ENCODE peak calls at places on chromosomes 2 and 18, in eight cellular contexts. T is nephron progenitor cell; X is left lung; I is HL-60; B is NCI-H1105; R is upper lobe of left lung; U is activated T-cell treated with anti-CD3 and anti-CD28 coated beads, Interleukin-2, amount 50 U/mL, for 1 hour; O is iris pigment epithelial cell. N is an unnamed sample.

GRCh38 chr18:67710639-67711038 is 194.1 kb upstream of the DSEL start:
- DNase-seq in T (no peak), X (no peak), I (no peak), B (no peak), R (no peak), U (no peak), O (no peak), N (no peak)

GRCh38 chr2:236525416-236525997 is 44.1 kb upstream of the ACKR3 start:
- DNase-seq in T (no peak), X (no peak), I (no peak), B (no peak), R (no peak), U (no peak), O (no peak), N (no peak)

GRCh38 chr2:112155331-112156151 is 17.4 kb downstream of the FBLN7 start:
- DNase-seq in T (no peak), X (no peak), I (peak), B (no peak), R (no peak), U (peak), O (no peak), N (no peak)

GRCh38 chr2:235358981-235359471 is 134.8 kb upstream of the AGAP1 start:
- DNase-seq in T (no peak), X (no peak), I (no peak), B (no peak), R (no peak), U (no peak), O (peak), N (no peak)

GRCh38 chr18:48983793-48984437 is 33.1 kb upstream of the SMAD7 start:
- DNase-seq in T (no peak), X (no peak), I (peak), B (peak), R (no peak), U (no peak), O (no peak), N (no peak)

GRCh38 chr18:79399275-79400081 is 3.7 kb downstream of the NFATC1 start:
- DNase-seq in T (peak), X (peak), I (peak), B (no peak), R (peak), U (peak), O (no peak), N (no peak)

GRCh38 chr2:223602972-223603371 is 811 bp upstream of the SCG2 start:
- DNase-seq in T (no peak), X (no peak), I (no peak), B (no peak), R (no peak), U (no peak), O (peak), N (no peak)

GRCh38 chr2:16546128-16546754 is 119.4 kb downstream of the CYRIA start:
- DNase-seq in T (peak), X (no peak), I (no peak), B (no peak), R (no peak), U (no peak), O (peak), N (no peak)

GRCh38 chr2:19863303-19864041 is 38.3 kb downstream of the TTC32 start:
- DNase-seq in T (peak), X (peak), I (peak), B (no peak), R (peak), U (peak), O (peak), N (peak)

GRCh38 chr18:59719533-59720325 is 22.5 kb upstream of the CCBE1 start:
- DNase-seq in T (no peak), X (no peak), I (no peak), B (no peak), R (no peak), U (no peak), O (peak), N (no peak)

GRCh38 chr2:8004250-8004681 is 677.6 kb upstream of the ID2 start:
- DNase-seq in T (no peak), X (no peak), I (peak), B (no peak), R (no peak), U (no peak), O (peak), N (no peak)

GRCh38 chr2:69715964-69716363 is 26.0 kb upstream of the ANXA4 start:
- DNase-seq in T (no peak), X (no peak), I (no peak), B (no peak), R (no peak), U (no peak), O (peak), N (no peak)

GRCh38 chr2:224366269-224366668 is 35.6 kb downstream of the FAM124B start:
- DNase-seq in T (no peak), X (no peak), I (no peak), B (peak), R (no peak), U (no peak), O (peak), N (no peak)

GRCh38 chr2:166610180-166610919 is 116.3 kb upstream of the SCN7A start:
- DNase-seq in T (peak), X (peak), I (no peak), B (no peak), R (peak), U (no peak), O (peak), N (no peak)

GRCh38 chr2:10471046-10471571 is 23.0 kb upstream of the ODC1 start:
- DNase-seq in T (no peak), X (peak), I (no peak), B (no peak), R (peak), U (no peak), O (no peak), N (no peak)

GRCh38 chr2:10620481-10620880 is 69.3 kb downstream of the NOL10 start:
- DNase-seq in T (no peak), X (no peak), I (no peak), B (no peak), R (no peak), U (no peak), O (peak), N (no peak)

GRCh38 chr2:113842919-113843736 is 46.8 kb upstream of the ACTR3 start:
- DNase-seq in T (no peak), X (no peak), I (no peak), B (no peak), R (no peak), U (no peak), O (peak), N (no peak)

GRCh38 chr2:99488587-99488998 is 1.2 kb downstream of the REV1 start:
- DNase-seq in T (no peak), X (no peak), I (peak), B (no peak), R (no peak), U (no peak), O (peak), N (no peak)

GRCh38 chr2:109171444-109172334 is 42.7 kb downstream of the SH3RF3 start:
- DNase-seq in T (no peak), X (no peak), I (no peak), B (no peak), R (peak), U (no peak), O (peak), N (no peak)

GRCh38 chr18:72181241-72181764 is 362.8 kb downstream of the CBLN2 start:
- DNase-seq in T (no peak), X (no peak), I (no peak), B (no peak), R (no peak), U (no peak), O (no peak), N (no peak)

GRCh38 chr2:22124003-22124402 is 1000.2 kb downstream of the TDRD15 start:
- DNase-seq in T (no peak), X (no peak), I (no peak), B (no peak), R (no peak), U (no peak), O (peak), N (no peak)

GRCh38 chr2:175057078-175057685 is 52.0 kb upstream of the CHN1 start:
- DNase-seq in T (no peak), X (no peak), I (no peak), B (no peak), R (no peak), U (no peak), O (no peak), N (no peak)

GRCh38 chr2:68653538-68653982 is 10.2 kb downstream of the PROKR1 start:
- DNase-seq in T (no peak), X (no peak), I (peak), B (no peak), R (no peak), U (peak), O (peak), N (no peak)

GRCh38 chr2:70536517-70537060 is 17.0 kb downstream of the TGFA start:
- DNase-seq in T (no peak), X (no peak), I (no peak), B (no peak), R (no peak), U (no peak), O (no peak), N (no peak)

GRCh38 chr2:26469092-26469710 is 8.7 kb downstream of the OTOF start:
- DNase-seq in T (peak), X (peak), I (peak), B (no peak), R (no peak), U (peak), O (peak), N (no peak)

GRCh38 chr2:39922679-39923416 is 143.8 kb upstream of the THUMPD2 start:
- DNase-seq in T (no peak), X (no peak), I (no peak), B (no peak), R (no peak), U (no peak), O (no peak), N (no peak)

GRCh38 chr18:44744206-44745180 is 63.8 kb downstream of the SETBP1 start:
- DNase-seq in T (peak), X (peak), I (no peak), B (no peak), R (peak), U (no peak), O (no peak), N (no peak)

GRCh38 chr2:11675423-11676112 is 5.6 kb upstream of the NTSR2 start:
- DNase-seq in T (no peak), X (no peak), I (no peak), B (no peak), R (no peak), U (no peak), O (no peak), N (no peak)

GRCh38 chr2:39370101-39370500 is 67.0 kb downstream of the MAP4K3 start:
- DNase-seq in T (no peak), X (no peak), I (no peak), B (no peak), R (no peak), U (no peak), O (no peak), N (no peak)

GRCh38 chr2:9287400-9288059 is 80.9 kb downstream of the ASAP2 start:
- DNase-seq in T (no peak), X (no peak), I (no peak), B (no peak), R (no peak), U (no peak), O (peak), N (no peak)

GRCh38 chr2:75483878-75484277 is 76.9 kb downstream of the EVA1A start:
- DNase-seq in T (no peak), X (no peak), I (no peak), B (no peak), R (no peak), U (no peak), O (no peak), N (no peak)

GRCh38 chr18:36634573-36635216 is 194.1 kb downstream of the TPGS2 start:
- DNase-seq in T (no peak), X (no peak), I (no peak), B (peak), R (no peak), U (no peak), O (no peak), N (no peak)

GRCh38 chr2:43157506-43158232 is 68.7 kb downstream of the ZFP36L2 start:
- DNase-seq in T (no peak), X (peak), I (peak), B (no peak), R (peak), U (no peak), O (no peak), N (no peak)

GRCh38 chr2:175435012-175435411 is 253.5 kb upstream of the ATP5MC3 start:
- DNase-seq in T (no peak), X (no peak), I (no peak), B (no peak), R (no peak), U (no peak), O (peak), N (no peak)

N was measured in mesothelial cell of epicardium.